ENCODE peak calls at places on chromosomes 1 and 21, in seven cellular contexts. F is HepG2, C is HCT116, Q is H1, Y is SK-N-SH, H is GM12878, O is K562. K is an unnamed sample.

GRCh38 chr1:31297273-31298247 is 728 bp downstream of the ZCCHC17 start:
- DNase-seq in Q (no peak), Y (peak; percentile 26), O (peak; percentile 40), H (no peak), F (peak; percentile 2), C (no peak), K (peak; percentile 1)

GRCh38 chr1:203547771-203548421 is 53.9 kb downstream of the OPTC start:
- DNase-seq in F (no peak), H (no peak), O (no peak), Y (no peak), C (no peak), Q (no peak), K (no peak)

GRCh38 chr21:42724226-42724920 is 71.0 kb downstream of the PDE9A start:
- DNase-seq in C (peak; percentile 89), Q (no peak), O (no peak), Y (no peak), F (peak; percentile 91), H (no peak), K (no peak)

GRCh38 chr1:185733818-185734709 is at the start of gene HMCN1:
- DNase-seq in Q (peak; percentile 51), F (peak; percentile 4), Y (peak; percentile 59), O (peak; percentile 48), C (peak; percentile 41), H (no peak), K (peak; percentile 34)

GRCh38 chr1:93021539-93022134 is 57.4 kb upstream of the MTF2 start:
- DNase-seq in O (peak; percentile 65), Q (no peak), H (no peak), Y (peak; percentile 54), C (peak; percentile 42), F (peak; percentile 42), K (peak; percentile 49)

GRCh38 chr21:36661511-36662309 is 37.2 kb upstream of the SIM2 start:
- DNase-seq in F (peak; percentile 96), Y (peak; percentile 43), C (peak; percentile 24), H (no peak), Q (no peak), O (peak; percentile 62), K (peak; percentile 26)

GRCh38 chr1:205258313-205259176 is 30.8 kb downstream of the TMCC2 start:
- DNase-seq in H (no peak), F (no peak), Q (no peak), C (no peak), Y (no peak), O (peak; percentile 55), K (no peak)

GRCh38 chr21:36478207-36478701 is 1.7 kb downstream of the CLDN14 start:
- DNase-seq in Q (no peak), C (no peak), Y (no peak), H (no peak), F (no peak), O (no peak), K (no peak)

GRCh38 chr1:233607252-233608119 is 6.4 kb upstream of the KCNK1 start:
- DNase-seq in F (no peak), O (no peak), Q (no peak), C (no peak), H (no peak), Y (no peak), K (peak; percentile 41)

GRCh38 chr1:192993426-192994085 is 65.6 kb downstream of the UCHL5 start:
- DNase-seq in Q (no peak), Y (no peak), H (no peak), O (no peak), F (no peak), C (no peak), K (no peak)

GRCh38 chr1:26083246-26083645 is 15.8 kb upstream of the TRIM63 start:
- DNase-seq in Q (no peak), Y (no peak), O (no peak), F (no peak), H (no peak), C (no peak), K (no peak)

GRCh38 chr1:8687053-8687452 is 130.4 kb downstream of the RERE start:
- DNase-seq in Q (no peak), F (no peak), Y (no peak), C (no peak), H (no peak), O (no peak), K (no peak)

GRCh38 chr1:12625276-12625675 is 7.3 kb upstream of the DHRS3 start:
- DNase-seq in F (no peak), H (no peak), O (no peak), Y (no peak), Q (no peak), C (no peak), K (no peak)

GRCh38 chr1:21104683-21105082 is 72.0 kb downstream of the EIF4G3 start:
- DNase-seq in O (no peak), C (no peak), H (no peak), Y (no peak), F (no peak), Q (no peak), K (no peak)

GRCh38 chr1:191398551-191398950 is 759.7 kb upstream of the RGS18 start:
- DNase-seq in Y (no peak), Q (no peak), O (no peak), H (no peak), C (no peak), F (no peak), K (no peak)

GRCh38 chr1:183023146-183023600 is at the start of gene LAMC1:
- DNase-seq in H (no peak), Y (peak; percentile 97), O (peak; percentile 63), Q (peak; percentile 82), C (no peak), F (peak; percentile 81), K (peak; percentile 72)

GRCh38 chr1:54604572-54605370 is 18.6 kb downstream of the FAM151A start:
- DNase-seq in F (no peak), Y (no peak), O (no peak), Q (no peak), H (peak; percentile 17), C (no peak), K (no peak)

DNA sequence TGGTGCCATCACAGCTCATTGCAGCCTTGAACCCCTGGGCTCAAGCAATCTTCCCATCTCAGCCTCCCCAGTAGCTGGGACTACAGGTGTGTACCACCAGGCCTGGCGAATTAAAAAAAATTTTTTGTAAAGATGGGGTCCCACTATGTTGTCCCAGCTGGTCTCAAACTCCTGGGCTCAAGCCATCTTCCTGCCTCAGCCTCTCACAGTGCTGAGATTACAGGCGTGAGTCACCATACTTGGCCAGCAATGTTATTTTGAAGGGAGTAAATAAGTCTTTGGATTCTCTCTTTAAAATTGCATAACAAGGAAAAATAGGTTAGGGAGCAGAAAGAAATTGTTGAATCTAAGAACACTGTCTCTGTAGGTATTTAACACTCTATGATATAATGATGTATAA is 111.3 kb downstream of the RPS6KC1 start:
- DNase-seq in O (no peak), H (no peak), Y (no peak), Q (no peak), C (no peak), F (no peak), K (no peak)
- TF ChIP-seq JUND in O (no peak), H (no peak), Y (no peak), Q (no peak), C (no peak), F (no peak), K (no peak)

DNA sequence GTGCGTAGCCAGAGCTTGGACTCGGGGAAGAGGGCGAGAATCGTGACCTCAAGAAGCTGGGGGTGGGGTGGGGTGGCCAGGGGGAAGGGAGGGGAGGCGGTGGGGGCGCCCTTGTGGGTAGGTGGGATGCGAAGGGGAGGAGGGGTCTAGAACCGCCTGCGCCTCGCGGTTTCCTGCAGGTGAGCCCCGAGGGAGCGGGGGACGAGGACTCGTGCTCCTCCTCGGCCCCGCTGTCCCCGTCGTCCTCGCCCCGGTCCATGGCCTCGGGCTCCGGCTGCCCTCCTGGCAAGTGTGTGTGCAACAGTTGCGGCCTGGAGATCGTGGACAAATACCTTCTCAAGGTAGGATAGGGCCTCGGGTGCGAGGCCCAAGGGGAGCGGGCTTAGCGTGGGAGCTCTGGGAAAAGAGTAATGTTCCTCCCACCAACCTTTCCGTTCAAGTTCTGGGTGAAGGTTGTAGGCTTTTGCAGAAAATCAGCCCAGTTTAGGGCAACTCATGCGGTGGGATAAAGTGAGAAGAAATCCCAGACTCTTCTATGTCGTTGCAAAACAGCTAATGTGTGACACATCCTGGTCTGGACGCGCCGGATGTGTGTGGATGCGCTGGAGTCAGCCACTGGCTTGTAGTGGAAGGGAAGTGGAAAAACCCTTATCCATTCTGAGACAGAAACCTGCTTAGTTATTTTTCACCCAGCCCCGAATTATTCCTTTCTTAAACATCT is 2.9 kb downstream of the LHX8 start:
- DNase-seq in O (no peak), F (no peak), H (no peak), C (no peak), Y (no peak), Q (no peak), K (no peak)
- TF ChIP-seq JUND in O (no peak), F (no peak), H (no peak), C (no peak), Y (no peak), Q (no peak), K (no peak)

DNA sequence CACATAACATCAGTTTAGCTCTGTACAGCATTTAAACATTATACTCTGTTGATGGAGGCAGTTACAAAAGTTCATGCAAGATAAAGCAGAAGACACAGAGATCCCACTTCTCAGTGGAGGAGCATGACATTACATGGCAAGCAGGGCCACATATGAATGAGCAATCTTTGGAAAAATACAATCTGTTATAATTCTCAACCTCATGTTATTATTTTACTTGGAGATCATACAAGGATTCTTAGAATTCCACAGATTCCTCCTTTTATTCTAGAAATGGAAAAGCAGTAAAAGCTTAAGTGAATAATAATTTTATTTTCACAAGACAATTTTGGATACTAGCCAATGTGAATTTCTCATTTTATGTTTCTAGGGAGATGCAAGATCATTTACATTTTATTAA is 66.6 kb downstream of the IFI44 start:
- DNase-seq in C (no peak), Q (no peak), Y (no peak), O (no peak), H (no peak), F (no peak), K (no peak)
- TF ChIP-seq JUND in C (no peak), Q (no peak), Y (peak; percentile 30), O (no peak), H (no peak), F (no peak), K (no peak)

GRCh38 chr1:181801617-181802016 is 259.9 kb downstream of the ZNF648 start:
- DNase-seq in Y (no peak), H (no peak), C (no peak), O (no peak), Q (no peak), F (no peak), K (no peak)

GRCh38 chr1:181804989-181805388 is 256.5 kb downstream of the ZNF648 start:
- DNase-seq in O (no peak), H (no peak), Q (no peak), C (no peak), Y (no peak), F (no peak), K (no peak)

GRCh38 chr1:181806791-181807190 is 254.7 kb downstream of the ZNF648 start:
- DNase-seq in O (no peak), F (no peak), H (no peak), C (no peak), Y (no peak), Q (no peak), K (no peak)

GRCh38 chr1:181802466-181802865 is 259.0 kb downstream of the ZNF648 start:
- DNase-seq in F (no peak), Y (no peak), C (no peak), Q (no peak), O (no peak), H (no peak), K (no peak)

DNA sequence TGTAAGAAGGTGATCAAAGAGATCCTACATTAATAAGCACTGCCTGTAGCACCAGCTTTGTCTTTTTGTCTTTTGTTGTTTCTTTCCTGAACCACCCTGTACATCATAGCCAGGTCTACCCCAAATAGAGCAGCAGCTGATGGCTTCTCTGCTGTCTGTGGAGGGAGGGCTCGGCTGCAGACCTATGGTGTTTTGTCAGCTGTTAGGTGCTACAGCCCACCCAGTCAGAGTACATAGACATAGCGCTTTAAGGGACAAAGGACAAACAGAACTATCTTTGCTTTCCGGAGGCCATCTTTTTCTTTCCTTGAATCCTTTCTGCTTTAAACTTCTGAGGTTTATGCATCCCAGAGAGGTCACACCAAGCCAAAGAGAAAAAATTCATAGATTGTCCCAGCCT is 258.1 kb downstream of the ZNF648 start:
- DNase-seq in O (no peak), C (no peak), Q (no peak), F (no peak), Y (no peak), H (no peak), K (no peak)
- TF ChIP-seq JUND in O (no peak), C (no peak), Q (no peak), F (no peak), Y (no peak), H (no peak), K (no peak)